ENCODE peak calls at places on chromosome 13, in five cellular contexts. O is AG10803, K is glutamatergic neuron, W is lung, G is left ventricle myocardium inferior. N is an unnamed sample.

GRCh38 chr13:98791611-98792010 is 39.1 kb upstream of the SLC15A1 start:
- DNase-seq in W (no peak), K (no peak), G (no peak), O (no peak), N (no peak)

GRCh38 chr13:75180805-75181455 is 301.0 kb downstream of the TBC1D4 start:
- DNase-seq in O (peak), G (no peak), W (no peak), K (no peak), N (peak)

GRCh38 chr13:26531751-26532150 is 25.7 kb upstream of the WASF3 start:
- DNase-seq in O (no peak), K (no peak), G (no peak), W (no peak), N (no peak)

GRCh38 chr13:82912564-82912963 is 969.7 kb downstream of the SLITRK1 start:
- DNase-seq in K (no peak), G (no peak), W (no peak), O (no peak), N (no peak)

GRCh38 chr13:19927117-19927734 is 31.3 kb upstream of the ZMYM2 start:
- DNase-seq in K (no peak), G (no peak), W (no peak), O (peak), N (peak)

GRCh38 chr13:58655086-58655485 is 1023.5 kb downstream of the PCDH17 start:
- DNase-seq in G (no peak), O (no peak), K (no peak), W (no peak), N (no peak)

GRCh38 chr13:44197791-44198770 is 175.5 kb upstream of the SERP2 start:
- DNase-seq in K (no peak), G (no peak), O (no peak), W (no peak), N (peak)

GRCh38 chr13:48977973-48978372 is 2.3 kb downstream of the FNDC3A start:
- DNase-seq in W (no peak), O (peak), G (no peak), K (no peak), N (peak)

GRCh38 chr13:108033800-108034707 is 181.3 kb downstream of the LIG4 start:
- DNase-seq in W (no peak), G (no peak), O (no peak), K (no peak), N (no peak)

GRCh38 chr13:94139393-94139995 is 340.0 kb downstream of the DCT start:
- DNase-seq in G (no peak), W (no peak), O (no peak), K (no peak), N (no peak)

GRCh38 chr13:110073982-110074381 is 233.0 kb downstream of the COL4A1 start:
- DNase-seq in O (no peak), W (no peak), K (no peak), G (no peak), N (no peak)

GRCh38 chr13:96958286-96958891 is 35.9 kb downstream of the OXGR1 start:
- DNase-seq in K (no peak), G (no peak), O (peak), W (no peak), N (peak)

GRCh38 chr13:98847780-98848179 is 95.3 kb upstream of the SLC15A1 start:
- DNase-seq in G (no peak), O (no peak), W (no peak), K (no peak), N (no peak)

GRCh38 chr13:82627183-82627582 is 1255.1 kb downstream of the SLITRK1 start:
- DNase-seq in W (no peak), K (no peak), O (no peak), G (no peak), N (peak)

GRCh38 chr13:28741080-28741479 is 22.3 kb upstream of the SLC46A3 start:
- DNase-seq in O (peak), G (no peak), K (no peak), W (no peak), N (no peak)

DNA sequence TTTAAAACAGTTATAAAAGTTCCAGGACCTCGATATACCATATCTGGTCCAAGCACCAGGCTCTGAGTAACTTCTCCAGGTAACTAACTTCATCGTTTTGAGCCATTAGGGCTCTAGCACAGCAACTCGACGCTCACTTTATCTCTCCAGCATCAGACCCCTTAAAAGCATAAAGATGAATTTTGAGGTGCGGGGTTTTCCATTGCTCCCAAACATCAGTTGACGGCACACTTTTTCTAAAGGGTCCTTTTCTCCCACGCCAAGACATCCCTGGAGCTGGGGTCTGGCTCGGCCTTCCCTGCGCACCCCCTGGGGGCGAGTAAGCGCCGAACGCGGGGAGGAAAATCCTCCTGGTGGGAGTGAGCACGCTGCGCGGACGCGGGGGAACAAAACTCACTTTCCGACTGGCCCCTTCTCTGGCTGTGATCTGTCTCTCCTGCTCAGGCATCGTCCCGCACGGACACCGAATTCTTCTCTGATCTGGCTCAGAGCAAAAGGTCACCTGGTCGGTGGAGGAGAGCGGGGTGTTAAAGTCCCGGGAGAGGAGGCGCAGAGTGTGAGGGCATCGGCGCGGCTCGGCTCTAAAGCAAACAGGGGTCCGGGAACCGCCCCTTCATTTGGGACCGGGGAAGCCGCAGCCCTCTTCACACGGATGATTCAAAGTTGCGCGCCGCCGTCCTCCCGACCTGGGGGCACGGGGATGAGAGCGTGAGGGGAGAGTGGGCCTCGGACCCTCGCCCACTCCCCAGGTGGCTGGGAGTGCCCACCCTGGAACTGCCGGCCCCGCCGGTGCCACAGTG is at the start of gene ATP7B:
- DNase-seq in K (peak), O (no peak), W (no peak), G (no peak), N (no peak)
- TF ChIP-seq CTCF in K (no peak), O (peak), W (no peak), G (peak), N (peak)

GRCh38 chr13:25267715-25268114 is 19.6 kb downstream of the MTMR6 start:
- DNase-seq in O (peak), K (no peak), G (no peak), W (no peak), N (peak)
- TF ChIP-seq CTCF in O (peak), K (no peak), G (peak), W (no peak), N (peak)

GRCh38 chr13:60137911-60138570 is 25.7 kb downstream of the DIAPH3 start:
- DNase-seq in W (no peak), G (no peak), O (no peak), K (no peak), N (no peak)

GRCh38 chr13:60138674-60139073 is 25.1 kb downstream of the DIAPH3 start:
- DNase-seq in G (no peak), W (no peak), K (no peak), O (no peak), N (no peak)

GRCh38 chr13:60139272-60139671 is 24.5 kb downstream of the DIAPH3 start:
- DNase-seq in O (peak), W (no peak), G (no peak), K (no peak), N (no peak)

GRCh38 chr13:60135344-60135743 is 28.4 kb downstream of the DIAPH3 start:
- DNase-seq in O (no peak), K (no peak), W (no peak), G (no peak), N (no peak)

GRCh38 chr13:60134376-60134775 is 29.4 kb downstream of the DIAPH3 start:
- DNase-seq in W (no peak), K (no peak), O (peak), G (no peak), N (peak)
- TF ChIP-seq CTCF in W (no peak), K (no peak), O (peak), G (no peak), N (peak)

DNA sequence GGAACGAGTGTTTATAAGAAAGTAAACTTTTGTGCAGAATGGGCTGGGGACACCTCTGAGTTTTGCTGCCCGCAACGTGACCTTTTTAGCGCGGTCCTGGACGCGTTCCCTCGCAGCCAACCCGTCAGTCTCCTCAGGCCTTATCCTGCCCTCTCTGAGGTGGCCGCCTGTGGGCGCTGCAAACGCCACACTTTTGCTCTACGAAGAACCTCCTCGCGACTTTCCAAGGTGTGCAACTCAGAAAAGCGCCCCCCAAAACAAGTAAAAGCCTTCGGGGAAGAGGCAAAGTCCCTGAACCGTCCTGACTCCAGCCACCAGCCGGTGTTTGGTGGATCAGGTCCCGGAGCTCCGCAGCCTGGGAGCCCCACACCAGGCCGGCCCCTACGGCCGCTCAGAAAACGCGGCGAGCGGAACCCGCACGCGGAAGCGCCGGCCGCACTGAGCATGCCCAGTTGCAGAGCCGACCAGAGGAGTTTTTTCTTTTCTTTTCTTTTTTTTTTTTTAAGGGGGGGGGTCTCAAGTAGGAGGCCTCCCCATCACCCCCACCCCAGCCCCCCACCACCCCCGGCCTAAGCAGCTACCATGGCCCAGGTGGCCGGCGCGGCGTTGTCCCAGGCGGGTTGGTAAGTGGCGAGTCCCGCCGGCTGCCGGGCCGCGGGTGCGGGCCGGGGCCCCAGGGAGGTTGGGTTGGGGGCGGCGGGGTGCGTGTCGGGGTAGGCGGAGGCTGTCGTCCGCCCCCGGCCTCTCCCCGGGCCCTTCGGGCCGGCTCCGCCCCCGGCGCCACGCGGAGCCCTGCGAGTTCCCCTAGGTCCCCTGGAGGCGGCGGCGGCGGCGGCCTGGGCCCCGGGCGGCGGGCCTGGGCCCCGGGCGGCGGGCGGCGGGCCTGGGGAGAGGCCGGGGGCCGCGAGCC is at the start of gene TDRD3:
- DNase-seq in G (peak), O (peak), K (peak), W (peak), N (peak)
- TF ChIP-seq CTCF in G (peak), O (peak), K (peak), W (peak), N (peak)

GRCh38 chr13:45705145-45705695 is 3.1 kb downstream of the CBY2 start:
- DNase-seq in G (no peak), O (no peak), K (no peak), W (no peak), N (no peak)

GRCh38 chr13:45704211-45704739 is 2.2 kb downstream of the CBY2 start:
- DNase-seq in O (no peak), G (no peak), K (no peak), W (no peak), N (no peak)

GRCh38 chr13:45702088-45702487 is at the start of gene CBY2:
- DNase-seq in O (no peak), K (no peak), G (no peak), W (no peak), N (no peak)

GRCh38 chr13:45702869-45703391 is 810 bp downstream of the CBY2 start:
- DNase-seq in W (no peak), K (no peak), G (no peak), O (no peak), N (no peak)

DNA sequence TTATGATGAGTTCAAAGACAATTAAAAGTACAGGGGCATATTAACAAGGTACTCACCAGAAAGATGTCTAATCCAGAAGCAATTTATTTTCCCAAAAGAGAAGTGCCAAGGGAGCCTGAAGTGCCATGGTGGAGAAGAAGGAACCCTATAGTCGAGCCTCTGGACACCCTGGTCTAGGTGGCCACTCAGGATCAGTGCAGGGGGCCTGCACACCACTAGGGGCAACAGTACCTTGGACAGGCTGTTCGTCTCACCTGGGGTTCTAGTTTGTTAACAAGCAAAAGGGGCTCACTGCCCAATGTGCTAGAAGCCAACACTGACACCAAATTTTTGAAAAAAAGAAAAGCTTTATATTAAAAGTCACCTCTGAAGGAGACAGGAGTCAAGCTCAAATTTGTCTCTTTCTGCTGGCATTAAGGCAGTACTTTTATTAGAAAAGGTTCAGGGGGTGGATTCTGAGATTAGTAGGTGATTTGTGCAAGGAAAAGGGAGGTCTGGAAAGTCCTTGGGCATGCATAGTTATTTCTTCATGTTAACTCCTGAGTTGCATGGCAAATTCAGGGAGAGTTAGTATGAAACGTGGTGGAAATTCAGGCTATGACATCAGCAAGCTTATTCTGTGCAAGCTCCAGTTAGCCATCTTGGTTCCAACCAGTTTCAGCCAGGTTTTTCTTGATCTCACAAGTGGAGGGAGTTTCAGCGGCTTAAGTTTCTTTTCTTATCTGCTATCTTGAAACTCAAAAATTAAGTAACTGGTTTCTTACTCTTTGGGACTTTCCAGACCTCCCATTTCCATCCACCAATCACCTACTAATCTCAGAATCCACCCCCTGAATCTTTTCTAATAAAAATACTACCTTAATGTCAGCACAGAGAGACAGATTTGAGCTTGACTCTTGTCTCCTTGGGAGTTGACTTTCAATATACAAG is 884 bp upstream of the CBY2 start:
- DNase-seq in K (no peak), W (no peak), G (no peak), O (no peak), N (peak)
- TF ChIP-seq CTCF in K (no peak), W (no peak), G (no peak), O (no peak), N (no peak)

GRCh38 chr13:101941095-101941777 is 460.6 kb downstream of the FGF14 start:
- DNase-seq in W (no peak), O (peak), K (peak), G (no peak), N (no peak)
- TF ChIP-seq CTCF in W (no peak), O (peak), K (peak), G (no peak), N (peak)

DNA sequence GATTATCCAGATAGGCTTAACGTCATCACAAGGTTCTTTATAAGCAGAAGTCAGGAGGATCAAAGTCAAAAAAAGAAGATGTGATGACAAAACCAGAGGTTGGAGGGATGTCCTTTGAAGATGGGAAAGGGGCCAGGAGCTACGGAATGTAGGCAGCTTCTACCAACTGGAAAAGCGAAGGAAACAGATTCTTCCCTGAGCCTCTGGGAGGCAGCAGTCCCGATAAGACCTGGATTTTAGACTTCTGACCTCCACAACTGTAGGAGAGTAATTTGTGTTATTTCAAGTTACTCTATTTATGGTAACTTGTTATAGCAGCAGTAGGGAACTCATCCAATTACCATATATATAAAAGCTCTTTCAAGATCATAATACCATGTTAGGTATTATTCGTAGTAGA is 98.8 kb upstream of the MYCBP2 start:
- DNase-seq in G (no peak), O (no peak), W (no peak), K (no peak), N (no peak)
- TF ChIP-seq CTCF in G (no peak), O (no peak), W (no peak), K (no peak), N (no peak)